ENCODE peak calls at places on chromosomes 2 and 18, in eight cellular contexts. One of them, this sample, is unnamed.

GRCh38 chr18:43797347-43797746 is 520.1 kb upstream of the SYT4 start:
- DNase-seq in CD4-positive, alpha-beta memory T cell: no peak
- DNase-seq in activated CD4-positive, alpha-beta T cell treated with anti-CD3 and anti-CD28 coated beads, Interleukin-2, amount 50 U/mL, for 1 hour: no peak
- DNase-seq in IMR-90: no peak
- DNase-seq in T follicular helper cell: no peak
- DNase-seq in ovary: no peak
- DNase-seq in H54: no peak
- DNase-seq in activated naive CD4-positive, alpha-beta T cell treated with anti-CD3 and anti-CD28 coated beads, Interleukin-2, amount 10 ng/mL, durations not matched to agents 7 days and 5 days: no peak
- DNase-seq in this sample: no peak

GRCh38 chr2:205484717-205485116 is 197.6 kb upstream of the NRP2 start:
- DNase-seq in T follicular helper cell: no peak
- DNase-seq in ovary: no peak
- DNase-seq in IMR-90: no peak
- DNase-seq in CD4-positive, alpha-beta memory T cell: no peak
- DNase-seq in activated CD4-positive, alpha-beta T cell treated with anti-CD3 and anti-CD28 coated beads, Interleukin-2, amount 50 U/mL, for 1 hour: no peak
- DNase-seq in activated naive CD4-positive, alpha-beta T cell treated with anti-CD3 and anti-CD28 coated beads, Interleukin-2, amount 10 ng/mL, durations not matched to agents 7 days and 5 days: no peak
- DNase-seq in H54: no peak
- DNase-seq in this sample: no peak

GRCh38 chr2:101758001-101758400 is 60.5 kb downstream of the MAP4K4 start:
- DNase-seq in H54: no peak
- DNase-seq in CD4-positive, alpha-beta memory T cell: no peak
- DNase-seq in IMR-90: no peak
- DNase-seq in T follicular helper cell: no peak
- DNase-seq in ovary: no peak
- DNase-seq in activated CD4-positive, alpha-beta T cell treated with anti-CD3 and anti-CD28 coated beads, Interleukin-2, amount 50 U/mL, for 1 hour: no peak
- DNase-seq in activated naive CD4-positive, alpha-beta T cell treated with anti-CD3 and anti-CD28 coated beads, Interleukin-2, amount 10 ng/mL, durations not matched to agents 7 days and 5 days: peak; percentile 28
- DNase-seq in this sample: no peak

GRCh38 chr2:33510589-33510968 is 34.1 kb downstream of the RASGRP3 start:
- DNase-seq in H54: no peak
- DNase-seq in T follicular helper cell: no peak
- DNase-seq in activated CD4-positive, alpha-beta T cell treated with anti-CD3 and anti-CD28 coated beads, Interleukin-2, amount 50 U/mL, for 1 hour: no peak
- DNase-seq in CD4-positive, alpha-beta memory T cell: no peak
- DNase-seq in ovary: no peak
- DNase-seq in activated naive CD4-positive, alpha-beta T cell treated with anti-CD3 and anti-CD28 coated beads, Interleukin-2, amount 10 ng/mL, durations not matched to agents 7 days and 5 days: no peak
- DNase-seq in IMR-90: peak; percentile 81
- DNase-seq in this sample: peak; percentile 43

GRCh38 chr2:229408356-229408755 is 137.3 kb upstream of the PID1 start:
- DNase-seq in activated naive CD4-positive, alpha-beta T cell treated with anti-CD3 and anti-CD28 coated beads, Interleukin-2, amount 10 ng/mL, durations not matched to agents 7 days and 5 days: no peak
- DNase-seq in T follicular helper cell: no peak
- DNase-seq in CD4-positive, alpha-beta memory T cell: no peak
- DNase-seq in H54: peak; percentile 35
- DNase-seq in ovary: no peak
- DNase-seq in IMR-90: peak; percentile 91
- DNase-seq in activated CD4-positive, alpha-beta T cell treated with anti-CD3 and anti-CD28 coated beads, Interleukin-2, amount 50 U/mL, for 1 hour: no peak
- DNase-seq in this sample: peak; percentile 98

GRCh38 chr18:35371412-35372195 is 5.5 kb downstream of the ZNF396 start:
- DNase-seq in T follicular helper cell: no peak
- DNase-seq in H54: no peak
- DNase-seq in IMR-90: peak; percentile 79
- DNase-seq in activated naive CD4-positive, alpha-beta T cell treated with anti-CD3 and anti-CD28 coated beads, Interleukin-2, amount 10 ng/mL, durations not matched to agents 7 days and 5 days: no peak
- DNase-seq in activated CD4-positive, alpha-beta T cell treated with anti-CD3 and anti-CD28 coated beads, Interleukin-2, amount 50 U/mL, for 1 hour: no peak
- DNase-seq in ovary: no peak
- DNase-seq in CD4-positive, alpha-beta memory T cell: no peak
- DNase-seq in this sample: peak; percentile 78

GRCh38 chr2:9196637-9197036 is 10.0 kb upstream of the ASAP2 start:
- DNase-seq in CD4-positive, alpha-beta memory T cell: no peak
- DNase-seq in ovary: no peak
- DNase-seq in T follicular helper cell: no peak
- DNase-seq in activated naive CD4-positive, alpha-beta T cell treated with anti-CD3 and anti-CD28 coated beads, Interleukin-2, amount 10 ng/mL, durations not matched to agents 7 days and 5 days: no peak
- DNase-seq in H54: no peak
- DNase-seq in IMR-90: no peak
- DNase-seq in activated CD4-positive, alpha-beta T cell treated with anti-CD3 and anti-CD28 coated beads, Interleukin-2, amount 50 U/mL, for 1 hour: no peak
- DNase-seq in this sample: no peak

GRCh38 chr18:27785815-27786537 is 391.0 kb downstream of the CDH2 start:
- DNase-seq in activated naive CD4-positive, alpha-beta T cell treated with anti-CD3 and anti-CD28 coated beads, Interleukin-2, amount 10 ng/mL, durations not matched to agents 7 days and 5 days: no peak
- DNase-seq in IMR-90: no peak
- DNase-seq in H54: no peak
- DNase-seq in T follicular helper cell: no peak
- DNase-seq in CD4-positive, alpha-beta memory T cell: no peak
- DNase-seq in activated CD4-positive, alpha-beta T cell treated with anti-CD3 and anti-CD28 coated beads, Interleukin-2, amount 50 U/mL, for 1 hour: no peak
- DNase-seq in ovary: no peak
- DNase-seq in this sample: no peak

GRCh38 chr2:38887347-38887746 is 2.3 kb upstream of the ARHGEF33 start:
- DNase-seq in activated CD4-positive, alpha-beta T cell treated with anti-CD3 and anti-CD28 coated beads, Interleukin-2, amount 50 U/mL, for 1 hour: no peak
- DNase-seq in IMR-90: no peak
- DNase-seq in activated naive CD4-positive, alpha-beta T cell treated with anti-CD3 and anti-CD28 coated beads, Interleukin-2, amount 10 ng/mL, durations not matched to agents 7 days and 5 days: no peak
- DNase-seq in ovary: no peak
- DNase-seq in H54: no peak
- DNase-seq in CD4-positive, alpha-beta memory T cell: no peak
- DNase-seq in T follicular helper cell: no peak
- DNase-seq in this sample: no peak

GRCh38 chr2:29114514-29114840 is 738 bp upstream of the CLIP4 start:
- DNase-seq in activated CD4-positive, alpha-beta T cell treated with anti-CD3 and anti-CD28 coated beads, Interleukin-2, amount 50 U/mL, for 1 hour: no peak
- DNase-seq in activated naive CD4-positive, alpha-beta T cell treated with anti-CD3 and anti-CD28 coated beads, Interleukin-2, amount 10 ng/mL, durations not matched to agents 7 days and 5 days: no peak
- DNase-seq in ovary: peak; percentile 37
- DNase-seq in IMR-90: no peak
- DNase-seq in T follicular helper cell: no peak
- DNase-seq in H54: no peak
- DNase-seq in CD4-positive, alpha-beta memory T cell: no peak
- DNase-seq in this sample: no peak

GRCh38 chr2:28267282-28267681 is 125.4 kb upstream of the FOSL2 start:
- DNase-seq in CD4-positive, alpha-beta memory T cell: no peak
- DNase-seq in activated CD4-positive, alpha-beta T cell treated with anti-CD3 and anti-CD28 coated beads, Interleukin-2, amount 50 U/mL, for 1 hour: no peak
- DNase-seq in ovary: no peak
- DNase-seq in activated naive CD4-positive, alpha-beta T cell treated with anti-CD3 and anti-CD28 coated beads, Interleukin-2, amount 10 ng/mL, durations not matched to agents 7 days and 5 days: no peak
- DNase-seq in IMR-90: no peak
- DNase-seq in T follicular helper cell: no peak
- DNase-seq in H54: no peak
- DNase-seq in this sample: no peak

GRCh38 chr2:37191747-37192146 is 3.3 kb upstream of the SULT6B1 start:
- DNase-seq in ovary: no peak
- DNase-seq in activated CD4-positive, alpha-beta T cell treated with anti-CD3 and anti-CD28 coated beads, Interleukin-2, amount 50 U/mL, for 1 hour: no peak
- DNase-seq in CD4-positive, alpha-beta memory T cell: no peak
- DNase-seq in H54: no peak
- DNase-seq in IMR-90: no peak
- DNase-seq in T follicular helper cell: no peak
- DNase-seq in activated naive CD4-positive, alpha-beta T cell treated with anti-CD3 and anti-CD28 coated beads, Interleukin-2, amount 10 ng/mL, durations not matched to agents 7 days and 5 days: no peak
- DNase-seq in this sample: no peak

GRCh38 chr2:217360781-217361485 is 501.1 kb upstream of the TNP1 start:
- DNase-seq in CD4-positive, alpha-beta memory T cell: no peak
- DNase-seq in activated naive CD4-positive, alpha-beta T cell treated with anti-CD3 and anti-CD28 coated beads, Interleukin-2, amount 10 ng/mL, durations not matched to agents 7 days and 5 days: no peak
- DNase-seq in IMR-90: peak; percentile 89
- DNase-seq in T follicular helper cell: no peak
- DNase-seq in H54: no peak
- DNase-seq in activated CD4-positive, alpha-beta T cell treated with anti-CD3 and anti-CD28 coated beads, Interleukin-2, amount 50 U/mL, for 1 hour: no peak
- DNase-seq in ovary: no peak
- DNase-seq in this sample: peak; percentile 90

GRCh38 chr2:30503007-30503691 is 56.1 kb downstream of the LCLAT1 start:
- DNase-seq in CD4-positive, alpha-beta memory T cell: peak; percentile 53
- DNase-seq in H54: no peak
- DNase-seq in ovary: no peak
- DNase-seq in activated CD4-positive, alpha-beta T cell treated with anti-CD3 and anti-CD28 coated beads, Interleukin-2, amount 50 U/mL, for 1 hour: no peak
- DNase-seq in activated naive CD4-positive, alpha-beta T cell treated with anti-CD3 and anti-CD28 coated beads, Interleukin-2, amount 10 ng/mL, durations not matched to agents 7 days and 5 days: no peak
- DNase-seq in IMR-90: no peak
- DNase-seq in T follicular helper cell: no peak
- DNase-seq in this sample: peak; percentile 53

GRCh38 chr2:64354857-64355680 is 98.9 kb upstream of the LGALSL start:
- DNase-seq in T follicular helper cell: no peak
- DNase-seq in ovary: no peak
- DNase-seq in CD4-positive, alpha-beta memory T cell: no peak
- DNase-seq in activated naive CD4-positive, alpha-beta T cell treated with anti-CD3 and anti-CD28 coated beads, Interleukin-2, amount 10 ng/mL, durations not matched to agents 7 days and 5 days: no peak
- DNase-seq in H54: peak; percentile 50
- DNase-seq in activated CD4-positive, alpha-beta T cell treated with anti-CD3 and anti-CD28 coated beads, Interleukin-2, amount 50 U/mL, for 1 hour: no peak
- DNase-seq in IMR-90: peak; percentile 59
- DNase-seq in this sample: peak; percentile 84

GRCh38 chr2:27303093-27304025 is 4.9 kb downstream of the UCN start:
- DNase-seq in IMR-90: peak; percentile 72
- DNase-seq in T follicular helper cell: peak; percentile 36
- DNase-seq in ovary: no peak
- DNase-seq in H54: peak; percentile 79
- DNase-seq in activated naive CD4-positive, alpha-beta T cell treated with anti-CD3 and anti-CD28 coated beads, Interleukin-2, amount 10 ng/mL, durations not matched to agents 7 days and 5 days: peak; percentile 60
- DNase-seq in activated CD4-positive, alpha-beta T cell treated with anti-CD3 and anti-CD28 coated beads, Interleukin-2, amount 50 U/mL, for 1 hour: no peak
- DNase-seq in CD4-positive, alpha-beta memory T cell: peak; percentile 51
- DNase-seq in this sample: peak; percentile 76

GRCh38 chr2:55052087-55053061 is 2.1 kb upstream of the RTN4 start:
- DNase-seq in CD4-positive, alpha-beta memory T cell: no peak
- DNase-seq in T follicular helper cell: no peak
- DNase-seq in activated CD4-positive, alpha-beta T cell treated with anti-CD3 and anti-CD28 coated beads, Interleukin-2, amount 50 U/mL, for 1 hour: no peak
- DNase-seq in ovary: no peak
- DNase-seq in IMR-90: peak; percentile 84
- DNase-seq in activated naive CD4-positive, alpha-beta T cell treated with anti-CD3 and anti-CD28 coated beads, Interleukin-2, amount 10 ng/mL, durations not matched to agents 7 days and 5 days: no peak
- DNase-seq in H54: no peak
- DNase-seq in this sample: peak; percentile 66

GRCh38 chr18:66395671-66396218 is 208.1 kb downstream of the CDH19 start:
- DNase-seq in activated CD4-positive, alpha-beta T cell treated with anti-CD3 and anti-CD28 coated beads, Interleukin-2, amount 50 U/mL, for 1 hour: no peak
- DNase-seq in activated naive CD4-positive, alpha-beta T cell treated with anti-CD3 and anti-CD28 coated beads, Interleukin-2, amount 10 ng/mL, durations not matched to agents 7 days and 5 days: no peak
- DNase-seq in H54: no peak
- DNase-seq in IMR-90: no peak
- DNase-seq in T follicular helper cell: no peak
- DNase-seq in ovary: no peak
- DNase-seq in CD4-positive, alpha-beta memory T cell: no peak
- DNase-seq in this sample: no peak

GRCh38 chr2:64210816-64211215 is 66.6 kb upstream of the PELI1 start:
- DNase-seq in ovary: no peak
- DNase-seq in H54: no peak
- DNase-seq in IMR-90: no peak
- DNase-seq in T follicular helper cell: no peak
- DNase-seq in activated naive CD4-positive, alpha-beta T cell treated with anti-CD3 and anti-CD28 coated beads, Interleukin-2, amount 10 ng/mL, durations not matched to agents 7 days and 5 days: no peak
- DNase-seq in activated CD4-positive, alpha-beta T cell treated with anti-CD3 and anti-CD28 coated beads, Interleukin-2, amount 50 U/mL, for 1 hour: no peak
- DNase-seq in CD4-positive, alpha-beta memory T cell: no peak
- DNase-seq in this sample: no peak

GRCh38 chr18:46320928-46321855 is 217.0 kb downstream of the HAUS1 start:
- DNase-seq in CD4-positive, alpha-beta memory T cell: no peak
- DNase-seq in activated CD4-positive, alpha-beta T cell treated with anti-CD3 and anti-CD28 coated beads, Interleukin-2, amount 50 U/mL, for 1 hour: no peak
- DNase-seq in ovary: no peak
- DNase-seq in T follicular helper cell: no peak
- DNase-seq in activated naive CD4-positive, alpha-beta T cell treated with anti-CD3 and anti-CD28 coated beads, Interleukin-2, amount 10 ng/mL, durations not matched to agents 7 days and 5 days: no peak
- DNase-seq in IMR-90: peak; percentile 55
- DNase-seq in H54: peak; percentile 40
- DNase-seq in this sample: peak; percentile 63

This sample was measured in HCEC 1CT.